ENCODE peak calls at places on chromosome 2, in six cellular contexts. M is A549, P is HCT116, E is gastrocnemius medialis, Y is tibial artery, S is lower lobe of right lung. J is an unnamed sample. For H3K9me3, the result is how much of the 10 kb centered on the place peaks cover.

GRCh38 chr2:62627667-62628066 is 77.8 kb upstream of the EHBP1 start:
- DNase-seq in M (no peak), P (no peak), E (no peak), Y (no peak), S (no peak), J (no peak)

GRCh38 chr2:36287363-36288275 is 68.0 kb upstream of the CRIM1 start:
- DNase-seq in M (no peak), P (no peak), E (no peak), Y (no peak), S (no peak), J (no peak)

GRCh38 chr2:132462242-132462641 is 45.6 kb downstream of the GPR39 start:
- DNase-seq in M (no peak), P (no peak), E (no peak), Y (no peak), S (no peak), J (no peak)

GRCh38 chr2:241490825-241491505 is 17.4 kb downstream of the STK25 start:
- DNase-seq in M (no peak), P (no peak), E (no peak), Y (no peak), S (no peak), J (no peak)

GRCh38 chr2:15200581-15200980 is 360.6 kb downstream of the NBAS start:
- DNase-seq in M (no peak), P (no peak), E (no peak), Y (no peak), S (no peak), J (no peak)

GRCh38 chr2:119746836-119747235 is 12.9 kb upstream of the PTPN4 start:
- DNase-seq in M (no peak), P (no peak), E (no peak), Y (no peak), S (no peak), J (no peak)

GRCh38 chr2:30417253-30417652 is 29.8 kb upstream of the LCLAT1 start:
- DNase-seq in M (no peak), P (no peak), E (peak), Y (peak), S (no peak), J (no peak)

GRCh38 chr2:44974064-44974715 is 32.7 kb downstream of the SIX3 start:
- DNase-seq in M (peak), P (peak), E (no peak), Y (no peak), S (no peak), J (no peak)

GRCh38 chr2:24225883-24226282 is 51.0 kb downstream of the FAM228A start:
- DNase-seq in M (no peak), P (no peak), E (no peak), Y (no peak), S (no peak), J (no peak)

GRCh38 chr2:232203166-232203891 is 175.2 kb upstream of the ALPP start:
- DNase-seq in M (no peak), P (no peak), E (no peak), Y (no peak), S (no peak), J (no peak)

GRCh38 chr2:199973703-199974102 is 18.3 kb downstream of the MAIP1 start:
- DNase-seq in M (peak), P (peak), E (no peak), Y (no peak), S (no peak), J (no peak)

GRCh38 chr2:130875935-130876334 is 39.2 kb downstream of the ARHGEF4 start:
- DNase-seq in M (no peak), P (no peak), E (no peak), Y (no peak), S (no peak), J (no peak)

GRCh38 chr2:151401149-151401548 is 8.6 kb upstream of the RIF1 start:
- DNase-seq in M (no peak), P (no peak), E (no peak), Y (no peak), S (no peak), J (no peak)

GRCh38 chr2:97849881-97850540 is 136.6 kb downstream of the ZAP70 start:
- DNase-seq in M (no peak), P (no peak), E (no peak), Y (no peak), S (no peak), J (no peak)

GRCh38 chr2:3174626-3175567 is 202.7 kb downstream of the EIPR1 start:
- DNase-seq in M (no peak), P (no peak), E (no peak), Y (no peak), S (peak), J (no peak)

GRCh38 chr2:202064206-202064880 is 8.7 kb upstream of the KIAA2012 start:
- DNase-seq in M (peak), P (no peak), E (no peak), Y (no peak), S (no peak), J (peak)

GRCh38 chr2:102061286-102061699 is 69.5 kb downstream of the IL1R2 start:
- DNase-seq in M (no peak), P (no peak), E (no peak), Y (no peak), S (no peak), J (no peak)

GRCh38 chr2:225598922-225599321 is 199.4 kb downstream of the NYAP2 start:
- DNase-seq in M (no peak), P (no peak), E (no peak), Y (no peak), S (no peak), J (no peak)

GRCh38 chr2:230910546-230911135 is 14.4 kb downstream of the GPR55 start:
- DNase-seq in M (no peak), P (no peak), E (no peak), Y (peak), S (peak), J (no peak)

GRCh38 chr2:33051586-33052385 is 105.0 kb downstream of the LTBP1 start:
- DNase-seq in M (peak), P (no peak), E (no peak), Y (peak), S (no peak), J (no peak)

GRCh38 chr2:224971214-224971613 is 71.1 kb downstream of the DOCK10 start:
- DNase-seq in M (no peak), P (peak), E (no peak), Y (no peak), S (peak), J (no peak)

GRCh38 chr2:27909901-27910300 is 19.4 kb downstream of the BABAM2 start:
- DNase-seq in M (no peak), P (no peak), E (no peak), Y (no peak), S (no peak), J (no peak)

GRCh38 chr2:232761301-232761907 is 15.0 kb downstream of the KCNJ13 start:
- DNase-seq in M (peak), P (peak), E (no peak), Y (no peak), S (no peak), J (no peak)

GRCh38 chr2:120919216-120919615 is 183.5 kb downstream of the GLI2 start:
- DNase-seq in M (no peak), P (no peak), E (no peak), Y (no peak), S (no peak), J (no peak)

GRCh38 chr2:3223080-3223923 is 154.3 kb downstream of the EIPR1 start:
- DNase-seq in M (no peak), P (no peak), E (no peak), Y (no peak), S (no peak), J (no peak)

GRCh38 chr2:157305713-157306110 is 19.9 kb downstream of the ERMN start:
- DNase-seq in M (no peak), P (no peak), E (no peak), Y (no peak), S (no peak), J (no peak)

GRCh38 chr2:103991591-103991990 is 862.3 kb upstream of the POU3F3 start:
- DNase-seq in M (peak), P (no peak), E (no peak), Y (no peak), S (no peak), J (no peak)

GRCh38 chr2:241966671-241967070 is 97.1 kb downstream of the RTP5 start:
- DNase-seq in M (no peak), P (no peak), E (no peak), Y (no peak), S (no peak), J (no peak)

GRCh38 chr2:118221952-118222594 is 133.8 kb downstream of the INSIG2 start:
- DNase-seq in M (peak), P (peak), E (peak), Y (peak), S (no peak), J (no peak)

GRCh38 chr2:118224888-118225264 is 136.6 kb downstream of the INSIG2 start:
- DNase-seq in M (no peak), P (no peak), E (no peak), Y (no peak), S (no peak), J (no peak)

GRCh38 chr2:118223487-118224136 is 135.3 kb downstream of the INSIG2 start:
- DNase-seq in M (no peak), P (no peak), E (no peak), Y (no peak), S (no peak), J (no peak)

GRCh38 chr2:118224144-118224887 is 136.0 kb downstream of the INSIG2 start:
- DNase-seq in M (no peak), P (no peak), E (no peak), Y (no peak), S (peak), J (no peak)

DNA sequence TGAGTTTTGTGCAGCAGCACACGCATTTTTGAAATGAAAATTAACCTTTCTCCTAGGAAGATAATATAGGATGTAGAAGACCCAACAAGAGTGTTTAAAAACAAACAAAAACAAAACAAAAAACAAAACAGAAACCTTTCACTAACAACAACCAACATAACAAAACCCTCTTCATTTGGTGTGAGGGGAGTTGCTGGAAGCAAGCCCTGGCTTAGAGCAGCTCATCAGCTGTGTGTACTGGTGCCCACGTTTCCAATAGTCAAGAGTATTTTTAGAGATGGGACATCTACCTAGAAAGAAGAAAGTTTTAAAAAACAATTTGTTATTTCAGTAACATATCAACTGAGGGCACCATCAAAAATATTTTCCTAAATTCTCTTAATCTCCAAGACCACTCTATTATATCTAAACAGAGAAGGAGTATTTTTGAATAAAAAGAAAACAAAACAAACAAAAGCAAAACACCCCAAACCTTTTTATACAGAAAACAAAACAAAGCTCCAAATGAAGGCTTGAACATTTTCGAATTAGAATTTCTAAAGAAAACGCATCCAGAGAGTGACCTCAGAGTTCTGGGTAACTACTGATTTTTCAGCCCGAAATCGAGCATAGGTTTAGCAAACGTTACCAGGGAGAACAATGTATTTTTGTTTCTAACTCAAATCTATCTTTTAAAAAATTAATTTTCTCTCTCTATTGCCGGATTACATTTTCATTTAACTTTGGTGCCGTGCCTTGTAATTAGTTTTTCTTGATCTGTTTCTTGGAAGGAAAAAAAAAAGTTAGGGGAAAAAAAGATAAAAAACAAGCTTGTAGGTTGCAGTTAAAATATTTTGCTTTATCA is 134.6 kb downstream of the INSIG2 start:
- DNase-seq in M (no peak), P (no peak), E (no peak), Y (no peak), S (no peak), J (no peak)
- H3K27ac ChIP-seq in M (no peak), P (no peak), E (peak), Y (no peak), S (no peak), J (no peak)

GRCh38 chr2:172578860-172579512 is 23.1 kb downstream of the PDK1 start:
- DNase-seq in M (no peak), P (no peak), E (no peak), Y (no peak), S (no peak), J (no peak)
- H3K9me3 ChIP-seq in M (under half), P (under half), E (under half), Y (under half), S (under half), J (under half)

DNA sequence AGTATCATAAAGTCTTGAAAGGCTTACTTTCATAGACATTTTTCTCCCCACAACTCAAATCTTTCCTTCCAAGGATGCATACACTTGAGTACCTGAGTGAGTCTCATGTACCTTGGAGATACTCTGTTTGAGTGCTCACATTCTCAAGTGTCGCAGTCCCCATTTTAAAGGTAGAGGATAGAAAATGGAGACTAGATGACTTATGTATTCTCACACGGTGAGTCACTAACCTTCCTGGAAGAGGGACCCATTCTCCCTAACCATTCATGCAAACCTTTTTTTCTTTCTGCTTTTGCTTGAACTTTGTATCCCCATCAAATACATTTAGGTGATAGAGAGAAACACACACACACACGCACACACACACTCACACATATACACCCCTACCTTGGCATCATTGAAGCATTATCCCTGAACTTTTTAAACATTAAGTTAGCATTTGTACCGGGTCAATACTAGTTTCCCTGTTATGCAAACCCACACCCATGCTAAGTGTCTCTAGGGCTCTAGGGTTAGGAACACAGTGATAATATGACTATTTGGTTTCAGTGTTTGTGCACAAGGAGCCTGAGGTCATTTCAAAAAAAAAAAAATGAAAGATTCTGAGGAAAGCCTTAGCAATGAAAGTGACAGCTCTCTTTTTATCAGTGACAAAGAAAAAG is 236.2 kb downstream of the IKZF2 start:
- DNase-seq in M (no peak), P (no peak), E (no peak), Y (no peak), S (no peak), J (no peak)
- H3K27ac ChIP-seq in M (no peak), P (no peak), E (no peak), Y (no peak), S (no peak), J (no peak)

GRCh38 chr2:234111523-234111922 is 61.0 kb downstream of the SPP2 start:
- DNase-seq in M (peak), P (peak), E (no peak), Y (no peak), S (no peak), J (no peak)
- H3K9me3 ChIP-seq in M (under half), P (under half), E (under half), Y (under half), S (under half), J (under half)

GRCh38 chr2:226742346-226742745 is 57.3 kb downstream of the IRS1 start:
- DNase-seq in M (no peak), P (no peak), E (peak), Y (peak), S (no peak), J (no peak)

GRCh38 chr2:226738821-226739507 is 60.7 kb downstream of the IRS1 start:
- DNase-seq in M (no peak), P (no peak), E (peak), Y (no peak), S (no peak), J (no peak)

GRCh38 chr2:226738191-226738820 is 61.3 kb downstream of the IRS1 start:
- DNase-seq in M (no peak), P (no peak), E (no peak), Y (no peak), S (no peak), J (no peak)

GRCh38 chr2:226740039-226740648 is 59.5 kb downstream of the IRS1 start:
- DNase-seq in M (no peak), P (no peak), E (no peak), Y (no peak), S (no peak), J (no peak)

DNA sequence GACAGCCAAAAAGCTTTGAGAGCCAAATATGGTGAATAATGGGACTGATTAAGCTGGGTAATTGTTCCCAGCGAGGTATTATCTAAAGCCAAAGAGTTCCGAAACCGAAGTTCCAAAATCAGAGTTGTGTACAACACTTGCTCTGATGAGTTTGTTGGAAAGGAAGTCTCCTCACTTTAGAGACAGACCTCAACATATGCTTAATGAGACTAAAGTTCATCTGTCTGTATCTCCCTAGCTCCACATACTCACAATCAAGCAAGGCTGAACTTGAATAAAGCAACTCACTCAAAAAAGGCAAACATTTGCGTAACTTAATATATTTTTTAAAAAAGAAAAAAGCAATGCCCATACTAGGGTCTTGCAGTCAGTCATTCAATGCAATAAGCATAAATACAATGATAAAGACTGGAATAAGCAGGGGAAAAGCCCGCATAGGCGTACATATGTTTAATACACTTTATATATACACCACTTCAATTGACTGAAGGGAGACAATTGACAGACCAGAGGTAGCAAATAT is 60.1 kb downstream of the IRS1 start:
- DNase-seq in M (no peak), P (no peak), E (no peak), Y (no peak), S (no peak), J (no peak)
- H3K27ac ChIP-seq in M (no peak), P (peak), E (peak), Y (no peak), S (no peak), J (no peak)

GRCh38 chr2:74762789-74763188 is 71.1 kb upstream of the HK2 start:
- DNase-seq in M (no peak), P (no peak), E (no peak), Y (no peak), S (no peak), J (no peak)
- H3K9me3 ChIP-seq in M (under half), P (under half), E (under half), Y (under half), S (under half), J (under half)

GRCh38 chr2:39411186-39411944 is 25.7 kb downstream of the MAP4K3 start:
- DNase-seq in M (peak), P (peak), E (no peak), Y (no peak), S (no peak), J (no peak)
- H3K27ac ChIP-seq in M (peak), P (peak), E (peak), Y (peak), S (no peak), J (peak)

GRCh38 chr2:37656512-37657423 is 14.7 kb downstream of the CDC42EP3 start:
- DNase-seq in M (no peak), P (no peak), E (no peak), Y (no peak), S (no peak), J (no peak)
- H3K9me3 ChIP-seq in M (under half), P (under half), E (under half), Y (under half), S (under half), J (under half)